ENCODE peak calls at places on chromosomes 6 and 20, in seven cellular contexts. F is neural progenitor cell, R is lower leg skin, H is endodermal cell, Q is transverse colon, E is heart right ventricle, T is astrocyte of the spinal cord. O is an unnamed sample.

GRCh38 chr6:100488231-100488630 is 23.5 kb upstream of the SIM1 start:
- DNase-seq in F (no peak), R (no peak), H (no peak), Q (no peak), E (no peak), T (no peak), O (no peak)

GRCh38 chr6:41286544-41287346 is at the start of gene TREM1:
- DNase-seq in F (no peak), R (peak), H (no peak), Q (peak), E (peak), T (peak), O (no peak)

GRCh38 chr6:151493495-151494234 is at the start of gene CCDC170:
- DNase-seq in F (peak), R (no peak), H (peak), Q (no peak), E (peak), T (peak), O (no peak)

GRCh38 chr6:109453594-109454482 is 1.7 kb downstream of the MICAL1 start:
- DNase-seq in F (no peak), R (no peak), H (no peak), Q (no peak), E (peak), T (no peak), O (no peak)

GRCh38 chr20:31746068-31746878 is 7.2 kb downstream of the TPX2 start:
- DNase-seq in F (no peak), R (no peak), H (no peak), Q (no peak), E (no peak), T (no peak), O (no peak)

GRCh38 chr6:106519460-106520394 is 109.6 kb downstream of the RTN4IP1 start:
- DNase-seq in F (no peak), R (no peak), H (no peak), Q (peak), E (peak), T (peak), O (peak)

GRCh38 chr6:79833264-79833663 is 114.1 kb downstream of the ELOVL4 start:
- DNase-seq in F (no peak), R (no peak), H (no peak), Q (no peak), E (no peak), T (no peak), O (no peak)

GRCh38 chr6:151215999-151216398 is 23.8 kb upstream of the AKAP12 start:
- DNase-seq in F (no peak), R (no peak), H (no peak), Q (no peak), E (no peak), T (no peak), O (no peak)

GRCh38 chr20:36924167-36925045 is 27.1 kb downstream of the SAMHD1 start:
- DNase-seq in F (no peak), R (no peak), H (no peak), Q (no peak), E (no peak), T (no peak), O (no peak)

GRCh38 chr6:25670793-25671513 is 18.9 kb downstream of the SCGN start:
- DNase-seq in F (no peak), R (no peak), H (no peak), Q (no peak), E (no peak), T (no peak), O (no peak)

GRCh38 chr6:21005816-21006553 is 471.7 kb downstream of the CDKAL1 start:
- DNase-seq in F (no peak), R (no peak), H (no peak), Q (no peak), E (no peak), T (peak), O (peak)

GRCh38 chr20:52105573-52106422 is 85.8 kb downstream of the ZFP64 start:
- DNase-seq in F (peak), R (peak), H (peak), Q (no peak), E (no peak), T (peak), O (no peak)

GRCh38 chr6:28643017-28643740 is 117.5 kb downstream of the GPX5 start:
- DNase-seq in F (peak), R (no peak), H (peak), Q (no peak), E (no peak), T (peak), O (no peak)

GRCh38 chr6:86685230-86685797 is 252.0 kb upstream of the HTR1E start:
- DNase-seq in F (no peak), R (no peak), H (no peak), Q (no peak), E (no peak), T (no peak), O (no peak)

GRCh38 chr6:155154158-155154830 is 109.5 kb upstream of the CLDN20 start:
- DNase-seq in F (no peak), R (no peak), H (no peak), Q (no peak), E (no peak), T (peak), O (peak)

GRCh38 chr6:159879829-159880228 is 11.0 kb upstream of the MAS1 start:
- DNase-seq in F (no peak), R (no peak), H (peak), Q (no peak), E (no peak), T (no peak), O (no peak)

GRCh38 chr6:90274481-90275030 is 22.1 kb downstream of the BACH2 start:
- DNase-seq in F (peak), R (no peak), H (no peak), Q (peak), E (no peak), T (no peak), O (no peak)

GRCh38 chr6:28765978-28766351 is 157.8 kb downstream of the TRIM27 start:
- DNase-seq in F (peak), R (no peak), H (peak), Q (no peak), E (no peak), T (no peak), O (no peak)

GRCh38 chr6:151154418-151154817 is 85.3 kb upstream of the AKAP12 start:
- DNase-seq in F (no peak), R (no peak), H (no peak), Q (peak), E (peak), T (peak), O (no peak)

GRCh38 chr6:39251406-39251805 is 22.1 kb upstream of the KCNK5 start:
- DNase-seq in F (no peak), R (no peak), H (no peak), Q (peak), E (no peak), T (no peak), O (no peak)

GRCh38 chr20:22568872-22569344 is 15.5 kb downstream of the FOXA2 start:
- DNase-seq in F (peak), R (no peak), H (peak), Q (peak), E (no peak), T (no peak), O (no peak)
- H3K4me3 ChIP-seq in F (peak), R (no peak), H (peak), Q (peak), E (no peak), T (no peak), O (no peak)

DNA sequence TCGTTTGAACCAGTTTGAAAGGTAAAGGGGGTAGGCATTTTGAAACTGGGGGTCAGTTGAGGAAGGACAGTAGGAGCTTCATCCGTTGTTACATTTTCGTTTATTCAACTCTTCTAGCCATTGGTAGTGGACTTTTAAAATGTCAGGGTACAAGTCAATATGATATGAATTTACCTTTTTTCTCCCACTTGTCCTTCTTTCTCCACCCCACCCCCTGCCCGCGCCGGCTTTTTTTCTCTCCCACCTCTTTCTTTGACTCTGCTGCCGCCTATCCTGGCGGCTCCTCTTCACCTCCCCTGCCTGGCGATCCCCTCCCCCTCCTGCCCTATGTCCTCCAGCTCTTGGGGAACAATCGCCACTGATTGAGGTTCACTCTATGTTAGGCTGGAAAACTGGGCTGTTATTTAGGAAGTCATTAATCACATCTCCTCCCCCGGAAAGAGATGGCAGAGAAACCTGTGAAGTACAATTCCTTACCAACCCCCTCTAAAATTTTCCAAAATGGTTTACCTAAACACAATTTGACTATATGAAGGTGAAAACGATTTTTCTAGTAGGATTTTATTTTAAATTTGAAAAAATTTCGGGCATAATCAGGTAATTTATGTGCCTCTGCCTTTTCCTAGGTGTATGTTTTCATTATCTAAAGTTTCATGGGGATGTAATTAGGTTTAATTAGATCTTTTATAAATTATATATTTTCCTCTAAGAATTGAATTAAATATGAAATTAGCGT is 812 bp upstream of the LIN28B start:
- DNase-seq in F (peak), R (no peak), H (peak), Q (no peak), E (no peak), T (no peak), O (no peak)
- TF ChIP-seq CTCF in F (no peak), R (no peak), H (peak), Q (no peak), E (no peak), T (no peak), O (no peak)

GRCh38 chr20:34268851-34269668 is 27.8 kb downstream of the ASIP start:
- DNase-seq in F (peak), R (no peak), H (peak), Q (peak), E (peak), T (peak), O (no peak)
- H3K4me3 ChIP-seq in F (peak), R (peak), H (no peak), Q (peak), E (peak), T (peak), O (peak)

GRCh38 chr6:129432738-129433137 is 277.2 kb downstream of the ARHGAP18 start:
- DNase-seq in F (no peak), R (no peak), H (no peak), Q (no peak), E (no peak), T (peak), O (no peak)
- TF ChIP-seq CTCF in F (peak), R (no peak), H (peak), Q (no peak), E (no peak), T (peak), O (peak)

DNA sequence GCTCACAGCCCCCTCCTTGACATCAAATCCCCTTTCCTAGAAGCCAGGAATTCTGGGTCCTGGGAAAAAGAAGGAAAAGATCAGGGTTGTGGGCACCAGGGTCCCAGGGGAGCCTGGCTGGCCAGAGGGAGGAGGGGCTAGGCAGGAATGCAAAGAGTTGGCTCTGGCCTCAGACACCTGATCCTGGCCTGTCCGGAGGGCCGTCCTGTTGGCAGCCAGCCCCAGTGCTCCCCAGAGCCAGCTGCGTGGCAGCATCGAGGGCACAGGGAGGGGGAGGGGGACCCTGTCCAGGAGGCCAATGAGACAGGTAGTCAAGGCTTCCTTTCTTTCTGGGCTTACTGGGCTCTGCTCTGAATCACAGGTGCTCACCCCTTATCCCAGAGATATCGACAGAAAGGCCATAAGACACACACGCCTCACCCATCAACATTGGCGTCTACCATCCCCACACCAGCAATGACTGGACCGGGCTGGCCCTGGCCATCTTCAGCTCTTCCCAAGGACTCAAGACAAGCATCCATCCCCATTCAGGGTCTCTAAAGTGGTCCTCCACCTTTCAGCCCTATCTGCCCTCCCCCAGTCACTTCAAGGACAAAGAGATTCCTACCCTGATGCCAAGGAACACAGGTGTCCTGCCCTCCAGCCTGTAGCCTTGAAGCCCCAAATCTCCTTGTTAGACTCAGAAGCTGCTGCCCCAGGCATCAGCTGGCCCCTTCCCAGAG is 723 bp downstream of the COL11A2 start:
- DNase-seq in F (peak), R (no peak), H (peak), Q (no peak), E (no peak), T (no peak), O (no peak)
- H3K4me3 ChIP-seq in F (peak), R (no peak), H (no peak), Q (no peak), E (no peak), T (no peak), O (no peak)

DNA sequence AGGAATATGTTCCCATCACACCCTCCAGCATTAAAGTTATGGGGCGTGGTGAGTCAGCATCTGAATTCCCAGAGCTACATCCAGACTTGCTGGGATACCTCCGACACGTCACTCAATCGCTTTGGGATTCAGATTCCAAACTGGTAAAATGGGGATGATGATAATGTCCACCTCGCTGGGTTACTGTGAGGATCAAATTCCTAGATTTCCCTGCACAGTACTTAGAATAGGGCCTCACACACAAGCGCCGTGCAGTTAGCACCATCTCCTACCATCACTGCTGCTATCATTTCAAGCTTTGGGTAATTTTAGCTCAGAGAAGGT is 107.2 kb downstream of the SULF2 start:
- DNase-seq in F (no peak), R (no peak), H (no peak), Q (no peak), E (no peak), T (no peak), O (no peak)
- TF ChIP-seq CTCF in F (no peak), R (no peak), H (no peak), Q (no peak), E (no peak), T (no peak), O (no peak)